ENCODE peak calls at places on chromosomes 16 and 17, in seven cellular contexts. Z is IMR-90, I is neuronal stem cell, J is H9, S is mesenchymal stem cell, P is mesendoderm, L is H1. M is an unnamed sample.

GRCh38 chr17:18006495-18007239 is 32.3 kb downstream of the ATPAF2 start:
- DNase-seq in J (peak), Z (no peak), I (no peak), L (no peak), P (peak), S (no peak), M (peak)

GRCh38 chr17:3167574-3167973 is 29.7 kb upstream of the OR1A2 start:
- DNase-seq in S (no peak), L (no peak), I (no peak), P (no peak), Z (no peak), J (no peak), M (peak)

GRCh38 chr17:59783221-59784016 is 76.0 kb downstream of the VMP1 start:
- DNase-seq in P (peak), J (no peak), S (peak), I (no peak), Z (peak), L (no peak), M (peak)

GRCh38 chr17:16300554-16300953 is 52.7 kb downstream of the CENPV start:
- DNase-seq in Z (no peak), J (no peak), P (no peak), L (no peak), I (no peak), S (no peak), M (no peak)

GRCh38 chr17:65173284-65173793 is 36.2 kb downstream of the RGS9 start:
- DNase-seq in I (no peak), Z (peak), S (peak), L (no peak), P (peak), J (peak), M (no peak)

GRCh38 chr17:80499536-80499935 is 23.1 kb upstream of the NPTX1 start:
- DNase-seq in P (no peak), L (no peak), S (no peak), Z (no peak), I (no peak), J (no peak), M (no peak)

GRCh38 chr16:30996324-30996999 is 11.5 kb downstream of the HSD3B7 start:
- DNase-seq in P (no peak), L (no peak), J (no peak), S (peak), I (no peak), Z (no peak), M (no peak)

GRCh38 chr17:39564201-39564828 is 43.4 kb downstream of the NEUROD2 start:
- DNase-seq in J (peak), L (no peak), P (peak), Z (no peak), S (peak), I (peak), M (peak)

GRCh38 chr17:9878791-9879525 is 26.1 kb downstream of the RCVRN start:
- DNase-seq in J (no peak), Z (peak), P (no peak), I (no peak), S (peak), L (no peak), M (peak)

GRCh38 chr17:7885357-7886226 is 3.0 kb upstream of the CHD3 start:
- DNase-seq in Z (peak), S (peak), J (peak), I (peak), P (peak), L (no peak), M (peak)

GRCh38 chr17:81398170-81398854 is 3.1 kb downstream of the BAHCC1 start:
- DNase-seq in I (no peak), J (peak), Z (peak), P (peak), L (no peak), S (peak), M (no peak)

GRCh38 chr17:42233994-42234393 is 39.7 kb upstream of the GHDC start:
- DNase-seq in I (no peak), L (no peak), Z (no peak), J (no peak), P (no peak), S (no peak), M (no peak)

GRCh38 chr17:59330314-59330942 is 1.0 kb upstream of the YPEL2 start:
- DNase-seq in J (peak), P (peak), I (peak), L (no peak), Z (no peak), S (peak), M (peak)

GRCh38 chr17:73841431-73842060 is 197.3 kb upstream of the SDK2 start:
- DNase-seq in L (no peak), P (peak), Z (no peak), S (no peak), J (peak), I (peak), M (no peak)

GRCh38 chr16:49181812-49182211 is 99.8 kb downstream of the CBLN1 start:
- DNase-seq in J (no peak), P (peak), Z (no peak), I (no peak), L (no peak), S (no peak), M (no peak)

GRCh38 chr17:70855401-70856054 is 686.2 kb downstream of the KCNJ2 start:
- DNase-seq in I (no peak), J (no peak), S (peak), P (no peak), L (no peak), Z (peak), M (peak)

GRCh38 chr16:49701867-49702494 is 153.9 kb downstream of the ZNF423 start:
- DNase-seq in Z (no peak), I (peak), S (peak), J (peak), P (peak), L (no peak), M (no peak)

GRCh38 chr17:37084375-37084774 is 135.6 kb downstream of the AATF start:
- DNase-seq in L (no peak), P (no peak), S (peak), Z (no peak), J (no peak), I (no peak), M (no peak)

GRCh38 chr16:57618306-57619132 is 9.9 kb upstream of the ADGRG1 start:
- DNase-seq in L (no peak), P (no peak), Z (peak), J (peak), S (no peak), I (no peak), M (peak)

GRCh38 chr16:31181102-31181830 is 1.3 kb downstream of the FUS start:
- DNase-seq in Z (peak), P (peak), L (no peak), S (peak), I (peak), J (no peak), M (peak)

GRCh38 chr17:63476857-63477470 is at the start of gene ACE:
- DNase-seq in S (peak), I (no peak), J (peak), L (no peak), P (peak), Z (peak), M (peak)

GRCh38 chr16:29748077-29748759 is 2.4 kb upstream of the C16orf54 start:
- DNase-seq in Z (no peak), J (no peak), I (no peak), L (no peak), P (peak), S (no peak), M (no peak)

GRCh38 chr16:66933776-66934137 is 445 bp downstream of the CIAO2B start:
- DNase-seq in J (no peak), I (no peak), S (no peak), L (no peak), Z (peak), P (no peak), M (peak)

GRCh38 chr16:2910441-2910840 is 1.3 kb upstream of the FLYWCH1 start:
- DNase-seq in L (no peak), J (no peak), P (no peak), I (no peak), S (no peak), Z (peak), M (no peak)

GRCh38 chr16:25097304-25097988 is 14.1 kb upstream of the LCMT1 start:
- DNase-seq in I (no peak), L (no peak), P (no peak), S (peak), Z (peak), J (no peak), M (peak)

GRCh38 chr17:83057397-83057761 is 22.0 kb upstream of the METRNL start:
- DNase-seq in S (no peak), P (no peak), I (no peak), Z (no peak), L (no peak), J (peak), M (no peak)

GRCh38 chr17:1939979-1940809 is 84.9 kb downstream of the RTN4RL1 start:
- DNase-seq in S (no peak), I (no peak), P (no peak), L (no peak), Z (no peak), J (peak), M (no peak)

GRCh38 chr17:27283057-27283456 is 10.9 kb upstream of the WSB1 start:
- DNase-seq in L (no peak), I (no peak), J (no peak), P (no peak), S (no peak), Z (no peak), M (no peak)

GRCh38 chr17:47621293-47622178 is 28.2 kb upstream of the KPNB1 start:
- DNase-seq in J (peak), I (peak), S (peak), Z (peak), L (peak), P (peak), M (peak)

GRCh38 chr17:42598905-42599304 is 10.3 kb downstream of the RETREG3 start:
- DNase-seq in I (no peak), S (no peak), J (no peak), L (no peak), P (no peak), Z (no peak), M (no peak)

GRCh38 chr17:64006361-64007088 is 8.4 kb downstream of the PRR29 start:
- DNase-seq in P (no peak), I (no peak), S (no peak), L (no peak), J (peak), Z (no peak), M (no peak)

GRCh38 chr17:74368341-74369152 is 1.2 kb downstream of the GPR142 start:
- DNase-seq in L (no peak), S (peak), I (peak), Z (peak), J (peak), P (peak), M (peak)

GRCh38 chr16:1312459-1312801 is 3.0 kb downstream of the UBE2I start:
- DNase-seq in J (no peak), I (no peak), L (no peak), P (no peak), Z (no peak), S (no peak), M (no peak)

GRCh38 chr17:68052810-68053209 is 17.3 kb downstream of the KPNA2 start:
- DNase-seq in P (no peak), S (no peak), I (no peak), L (no peak), J (no peak), Z (no peak), M (no peak)

DNA sequence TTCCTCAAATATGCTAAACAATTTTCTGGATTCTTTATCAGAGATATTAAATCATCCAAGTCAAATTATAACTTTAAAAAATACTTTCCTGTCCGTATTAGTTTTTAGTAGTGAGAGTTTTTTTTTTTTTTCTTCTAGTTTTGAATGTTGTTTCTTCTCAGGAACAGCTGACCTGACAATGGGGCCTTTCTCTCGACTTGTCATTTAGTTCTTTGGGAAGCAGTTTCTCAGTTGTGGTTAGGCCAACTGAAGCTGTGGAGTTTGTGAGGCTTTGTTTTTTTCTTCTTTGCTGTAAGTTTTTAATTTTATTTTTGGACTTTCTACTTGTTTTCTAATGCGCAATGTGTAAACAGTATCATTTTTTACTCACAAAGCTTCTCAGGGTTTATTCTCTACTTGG is 140.8 kb downstream of the FTO start:
- DNase-seq in I (no peak), J (no peak), L (no peak), Z (no peak), S (no peak), P (no peak), M (no peak)
- H3K23ac ChIP-seq in I (no peak), J (no peak), L (no peak), Z (no peak), S (no peak), P (no peak), M (no peak)

GRCh38 chr17:75689441-75689873 is 22.3 kb downstream of the SAP30BP start:
- DNase-seq in P (peak), Z (no peak), J (no peak), S (no peak), I (no peak), L (no peak), M (peak)

GRCh38 chr17:75685508-75685907 is 18.4 kb downstream of the SAP30BP start:
- DNase-seq in Z (no peak), J (no peak), L (no peak), P (no peak), I (no peak), S (no peak), M (no peak)

GRCh38 chr17:75684924-75685323 is 17.8 kb downstream of the SAP30BP start:
- DNase-seq in S (no peak), P (no peak), I (no peak), L (no peak), J (no peak), Z (no peak), M (peak)

GRCh38 chr17:75691371-75692290 is 24.5 kb downstream of the SAP30BP start:
- DNase-seq in S (peak), Z (peak), J (no peak), L (no peak), P (no peak), I (no peak), M (no peak)

GRCh38 chr17:75688209-75688771 is 21.2 kb downstream of the SAP30BP start:
- DNase-seq in P (no peak), Z (no peak), J (no peak), L (no peak), I (no peak), S (peak), M (peak)
- H3K23ac ChIP-seq in P (no peak), Z (no peak), J (no peak), L (no peak), I (no peak), S (no peak), M (no peak)

DNA sequence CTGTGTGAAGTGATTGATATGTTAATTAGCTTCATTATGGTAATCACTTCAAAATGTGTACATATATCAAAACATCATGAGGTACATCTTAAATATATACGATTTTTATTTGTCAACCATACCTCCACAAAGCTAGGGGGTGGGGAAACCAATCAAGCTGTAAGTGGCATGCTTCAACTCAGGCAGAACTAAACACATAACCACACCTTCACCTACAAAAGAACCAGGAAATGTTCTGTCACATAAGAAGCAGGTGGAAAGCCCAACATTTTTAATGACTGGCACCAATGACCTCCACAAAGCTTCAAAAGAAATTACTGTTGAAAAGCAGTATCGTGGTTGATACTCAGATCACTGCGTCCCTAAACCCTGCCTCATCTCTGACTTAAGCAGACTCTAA is 867.7 kb upstream of the EEF2KMT start:
- DNase-seq in P (no peak), Z (no peak), J (no peak), S (no peak), L (no peak), I (no peak), M (no peak)
- H3K23ac ChIP-seq in P (no peak), Z (no peak), J (no peak), S (no peak), L (no peak), I (no peak), M (no peak)

GRCh38 chr17:49107211-49107557 is 25.4 kb upstream of the B4GALNT2 start:
- DNase-seq in L (no peak), P (no peak), Z (no peak), I (no peak), J (no peak), S (no peak), M (no peak)
- H3K23ac ChIP-seq in L (no peak), P (no peak), Z (no peak), I (no peak), J (no peak), S (no peak), M (no peak)

GRCh38 chr17:77837917-77838316 is 120.6 kb upstream of the TNRC6C start:
- DNase-seq in L (no peak), Z (no peak), P (no peak), J (no peak), I (no peak), S (no peak), M (no peak)
- H3K23ac ChIP-seq in L (no peak), Z (no peak), P (no peak), J (no peak), I (no peak), S (no peak), M (no peak)

GRCh38 chr17:30894236-30894635 is 11.8 kb downstream of the TEFM start:
- DNase-seq in I (no peak), P (no peak), L (no peak), Z (no peak), J (no peak), S (no peak), M (no peak)

DNA sequence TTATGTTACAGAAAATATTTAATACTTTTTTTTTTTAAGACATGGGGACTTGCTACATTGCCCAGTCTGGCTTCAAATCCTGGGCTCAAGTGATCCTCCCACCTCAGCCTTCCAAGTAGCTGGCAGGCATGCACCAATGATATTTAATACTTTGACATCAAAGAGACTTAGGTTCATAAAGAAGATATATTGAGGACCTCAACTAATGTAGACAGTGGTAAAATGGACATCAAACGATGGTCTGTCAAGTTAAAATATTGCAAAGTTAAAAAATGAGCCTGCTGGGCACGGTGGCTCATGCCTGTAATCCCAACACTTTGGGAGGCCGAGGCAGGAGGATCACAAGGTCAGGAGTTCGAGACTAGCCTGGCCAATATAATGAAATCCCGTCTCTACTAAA is 8.7 kb downstream of the TEFM start:
- DNase-seq in L (no peak), J (no peak), Z (no peak), S (no peak), P (no peak), I (no peak), M (no peak)
- H3K23ac ChIP-seq in L (no peak), J (no peak), Z (no peak), S (no peak), P (no peak), I (no peak), M (no peak)

DNA sequence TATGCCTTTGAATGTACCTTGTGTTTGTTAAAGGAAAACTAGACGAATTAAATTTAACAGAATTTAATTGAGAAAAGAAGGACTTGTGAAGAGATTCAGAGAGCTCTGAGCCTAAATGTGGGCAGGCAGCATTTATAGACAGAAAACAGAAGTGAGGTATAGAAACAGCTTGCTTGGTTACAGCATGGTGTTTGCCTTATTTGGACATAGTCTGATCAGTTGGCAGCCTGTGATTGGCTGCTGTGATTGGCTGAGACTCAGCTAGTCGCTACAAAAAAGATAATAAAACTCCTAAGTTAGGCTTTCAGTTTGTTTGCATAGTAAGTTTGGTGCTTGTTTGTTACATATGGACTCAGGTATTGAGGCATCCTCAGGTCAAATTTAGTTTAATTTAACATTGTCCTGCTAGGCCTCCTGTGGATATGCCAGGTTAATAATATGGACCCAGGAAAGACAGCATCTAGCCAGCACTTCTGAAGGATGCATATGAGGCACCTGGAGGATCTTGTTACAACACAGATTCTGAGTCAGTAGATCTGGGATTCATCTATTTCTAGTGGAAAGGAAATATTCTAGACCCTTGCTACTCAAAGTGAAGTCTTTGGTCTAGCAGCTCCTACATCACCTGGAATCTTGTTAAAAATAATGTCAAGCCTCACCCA is 43.4 kb downstream of the SLFN5 start:
- DNase-seq in L (no peak), I (no peak), S (no peak), Z (peak), P (peak), J (no peak), M (no peak)
- H3K23ac ChIP-seq in L (no peak), I (no peak), S (no peak), Z (no peak), P (no peak), J (no peak), M (no peak)

GRCh38 chr16:76164970-76165558 is 112.1 kb upstream of the CNTNAP4 start:
- DNase-seq in I (no peak), Z (no peak), P (no peak), L (no peak), J (no peak), S (no peak), M (no peak)
- H3K23ac ChIP-seq in I (no peak), Z (no peak), P (no peak), L (no peak), J (no peak), S (no peak), M (no peak)

M was measured in trophoblast cell.